ENCODE peak calls at places on chromosomes 12 and 14, in eight cellular contexts. G is AG09309; T is activated T-helper 1 cell treated with anti-CD3 and anti-CD28 coated beads, Interleukin-2, amount 50 U/mL, for 16 hours; S is nephron progenitor cell; X is stimulated activated effector memory CD8-positive, alpha-beta T cell treated with anti-CD3 and anti-CD28 coated beads, Interleukin-12 subunit alpha, Interleukin-12 subunit beta, amount 100 ng/mL, for 72 hours; L is hepatocyte; J is kidney epithelial cell; Q is stimulated activated CD4-positive, alpha-beta T cell treated with anti-CD3 and anti-CD28 coated beads, Interleukin-15, amount 100 ng/mL, for 1 hour. A is an unnamed sample.

GRCh38 chr12:104566244-104566993 is 109.7 kb downstream of the CHST11 start:
- DNase-seq in G (no peak), T (no peak), S (no peak), X (no peak), L (no peak), J (no peak), Q (no peak), A (no peak)

GRCh38 chr14:77707355-77707723 is 484 bp downstream of the ALKBH1 start:
- DNase-seq in G (peak; percentile 13), T (no peak), S (no peak), X (no peak), L (peak; percentile 60), J (no peak), Q (no peak), A (no peak)

GRCh38 chr12:7161811-7162210 is 27.7 kb upstream of the PEX5 start:
- DNase-seq in G (peak; percentile 87), T (no peak), S (no peak), X (no peak), L (no peak), J (no peak), Q (no peak), A (no peak)

GRCh38 chr14:38350102-38350501 is 94.2 kb upstream of the CLEC14A start:
- DNase-seq in G (no peak), T (no peak), S (no peak), X (no peak), L (no peak), J (no peak), Q (no peak), A (no peak)

GRCh38 chr12:45409966-45410365 is 194.1 kb downstream of the ANO6 start:
- DNase-seq in G (peak; percentile 70), T (no peak), S (no peak), X (no peak), L (no peak), J (no peak), Q (no peak), A (no peak)

GRCh38 chr14:95535226-95536021 is 574 bp downstream of the GLRX5 start:
- DNase-seq in G (no peak), T (no peak), S (no peak), X (no peak), L (peak; percentile 48), J (no peak), Q (no peak), A (no peak)

GRCh38 chr12:9750276-9751203 is 10.2 kb downstream of the CD69 start:
- DNase-seq in G (peak; percentile 14), T (no peak), S (peak; percentile 48), X (no peak), L (peak; percentile 78), J (no peak), Q (peak; percentile 42), A (no peak)

GRCh38 chr12:9364224-9365176 is 156.3 kb upstream of the PZP start:
- DNase-seq in G (peak; percentile 41), T (no peak), S (peak; percentile 33), X (peak; percentile 46), L (no peak), J (peak; percentile 55), Q (no peak), A (no peak)

GRCh38 chr14:23555882-23556699 is at the start of gene THTPA:
- DNase-seq in G (peak; percentile 34), T (peak; percentile 82), S (peak; percentile 94), X (peak; percentile 85), L (peak; percentile 94), J (peak; percentile 73), Q (peak; percentile 82), A (peak; percentile 70)

GRCh38 chr14:104393199-104393897 is 186.2 kb upstream of the C14orf180 start:
- DNase-seq in G (no peak), T (no peak), S (no peak), X (no peak), L (no peak), J (no peak), Q (no peak), A (no peak)

GRCh38 chr14:31294736-31295398 is 87.3 kb upstream of the HECTD1 start:
- DNase-seq in G (no peak), T (no peak), S (no peak), X (no peak), L (no peak), J (no peak), Q (no peak), A (no peak)

GRCh38 chr14:69090187-69090789 is 62.6 kb downstream of the DCAF5 start:
- DNase-seq in G (no peak), T (no peak), S (no peak), X (no peak), L (peak; percentile 63), J (no peak), Q (no peak), A (no peak)

GRCh38 chr14:100522616-100523021 is 64.6 kb downstream of the BEGAIN start:
- DNase-seq in G (no peak), T (no peak), S (peak; percentile 7), X (no peak), L (peak; percentile 3), J (no peak), Q (no peak), A (no peak)

GRCh38 chr14:72932893-72933292 is 6.6 kb downstream of the DCAF4 start:
- DNase-seq in G (no peak), T (no peak), S (no peak), X (no peak), L (no peak), J (no peak), Q (no peak), A (no peak)

GRCh38 chr14:70901218-70901772 is 6.0 kb upstream of the PCNX1 start:
- DNase-seq in G (no peak), T (no peak), S (no peak), X (no peak), L (no peak), J (no peak), Q (no peak), A (no peak)

GRCh38 chr14:98598576-98598975 is 673.4 kb downstream of the BCL11B start:
- DNase-seq in G (no peak), T (no peak), S (no peak), X (no peak), L (no peak), J (no peak), Q (no peak), A (no peak)

GRCh38 chr12:124919646-124920352 is 5.3 kb upstream of the UBC start:
- DNase-seq in G (no peak), T (peak; percentile 24), S (no peak), X (no peak), L (no peak), J (no peak), Q (no peak), A (no peak)

GRCh38 chr12:68641138-68641537 is 30.4 kb downstream of the RAP1B start:
- DNase-seq in G (no peak), T (peak; percentile 15), S (no peak), X (no peak), L (no peak), J (no peak), Q (no peak), A (no peak)

GRCh38 chr14:99472937-99473336 is 7.7 kb downstream of the SETD3 start:
- DNase-seq in G (no peak), T (no peak), S (no peak), X (no peak), L (no peak), J (no peak), Q (no peak), A (no peak)

GRCh38 chr12:6372403-6373003 is 2.9 kb downstream of the SCNN1A start:
- DNase-seq in G (peak; percentile 62), T (no peak), S (no peak), X (no peak), L (peak; percentile 72), J (peak; percentile 52), Q (no peak), A (no peak)

GRCh38 chr12:125852116-125852515 is 786.9 kb downstream of the AACS start:
- DNase-seq in G (no peak), T (no peak), S (no peak), X (no peak), L (no peak), J (no peak), Q (no peak), A (no peak)

GRCh38 chr14:25431211-25432076 is 381.5 kb upstream of the STXBP6 start:
- DNase-seq in G (no peak), T (no peak), S (peak; percentile 36), X (no peak), L (peak; percentile 59), J (no peak), Q (no peak), A (no peak)

GRCh38 chr14:32345311-32345771 is 16.2 kb downstream of the AKAP6 start:
- DNase-seq in G (no peak), T (no peak), S (no peak), X (no peak), L (peak; percentile 35), J (no peak), Q (no peak), A (no peak)

GRCh38 chr12:65879878-65880277 is 55.6 kb downstream of the HMGA2 start:
- DNase-seq in G (peak; percentile 94), T (no peak), S (no peak), X (no peak), L (no peak), J (no peak), Q (no peak), A (no peak)

GRCh38 chr12:63895841-63896240 is 51.3 kb downstream of the SRGAP1 start:
- DNase-seq in G (no peak), T (no peak), S (no peak), X (no peak), L (no peak), J (no peak), Q (no peak), A (no peak)